ENCODE peak calls at places on chromosomes 2 and 18, in nine cellular contexts. One of them, this sample, is unnamed. For H3K4me1, the result is how much of the 10 kb centered on the place peaks cover.

GRCh38 chr2:231745303-231746038 is 35.6 kb downstream of the PDE6D start:
- DNase-seq in astrocyte: no peak
- DNase-seq in cardiac muscle cell: peak
- DNase-seq in lower lobe of right lung: no peak
- DNase-seq in endodermal cell: no peak
- DNase-seq in A549: no peak
- DNase-seq in SJSA1: no peak
- DNase-seq in heart left ventricle: no peak
- DNase-seq in transverse colon: no peak
- DNase-seq in this sample: no peak

GRCh38 chr2:39127973-39128372 is 7.1 kb upstream of the SOS1 start:
- DNase-seq in heart left ventricle: no peak
- DNase-seq in endodermal cell: no peak
- DNase-seq in astrocyte: no peak
- DNase-seq in transverse colon: peak
- DNase-seq in lower lobe of right lung: no peak
- DNase-seq in cardiac muscle cell: no peak
- DNase-seq in A549: no peak
- DNase-seq in SJSA1: no peak
- DNase-seq in this sample: peak

GRCh38 chr2:197078535-197078934 is 152.0 kb upstream of the PGAP1 start:
- DNase-seq in A549: no peak
- DNase-seq in endodermal cell: no peak
- DNase-seq in astrocyte: no peak
- DNase-seq in SJSA1: no peak
- DNase-seq in heart left ventricle: no peak
- DNase-seq in transverse colon: no peak
- DNase-seq in cardiac muscle cell: no peak
- DNase-seq in lower lobe of right lung: no peak
- DNase-seq in this sample: no peak

GRCh38 chr18:12838178-12838634 is 45.8 kb downstream of the PTPN2 start:
- DNase-seq in astrocyte: peak
- DNase-seq in endodermal cell: peak
- DNase-seq in A549: peak
- DNase-seq in heart left ventricle: no peak
- DNase-seq in SJSA1: peak
- DNase-seq in lower lobe of right lung: peak
- DNase-seq in transverse colon: peak
- DNase-seq in cardiac muscle cell: no peak
- DNase-seq in this sample: no peak

GRCh38 chr2:86274265-86274917 is 63.0 kb downstream of the REEP1 start:
- DNase-seq in endodermal cell: no peak
- DNase-seq in A549: peak
- DNase-seq in cardiac muscle cell: no peak
- DNase-seq in heart left ventricle: no peak
- DNase-seq in astrocyte: peak
- DNase-seq in SJSA1: peak
- DNase-seq in transverse colon: no peak
- DNase-seq in lower lobe of right lung: no peak
- DNase-seq in this sample: no peak

GRCh38 chr2:237563816-237564215 is 2.6 kb upstream of the PRLH start:
- DNase-seq in lower lobe of right lung: no peak
- DNase-seq in heart left ventricle: no peak
- DNase-seq in A549: no peak
- DNase-seq in astrocyte: peak
- DNase-seq in transverse colon: no peak
- DNase-seq in endodermal cell: peak
- DNase-seq in SJSA1: no peak
- DNase-seq in cardiac muscle cell: peak
- DNase-seq in this sample: no peak

GRCh38 chr2:113098061-113098460 is 29.3 kb upstream of the IL1RN start:
- DNase-seq in transverse colon: no peak
- DNase-seq in heart left ventricle: no peak
- DNase-seq in lower lobe of right lung: no peak
- DNase-seq in endodermal cell: no peak
- DNase-seq in SJSA1: no peak
- DNase-seq in cardiac muscle cell: no peak
- DNase-seq in A549: no peak
- DNase-seq in astrocyte: no peak
- DNase-seq in this sample: no peak

GRCh38 chr2:131673400-131674173 is 145.9 kb downstream of the CCDC74A start:
- DNase-seq in SJSA1: peak
- DNase-seq in transverse colon: peak
- DNase-seq in cardiac muscle cell: peak
- DNase-seq in lower lobe of right lung: peak
- DNase-seq in A549: peak
- DNase-seq in astrocyte: no peak
- DNase-seq in heart left ventricle: peak
- DNase-seq in endodermal cell: peak
- DNase-seq in this sample: peak

DNA sequence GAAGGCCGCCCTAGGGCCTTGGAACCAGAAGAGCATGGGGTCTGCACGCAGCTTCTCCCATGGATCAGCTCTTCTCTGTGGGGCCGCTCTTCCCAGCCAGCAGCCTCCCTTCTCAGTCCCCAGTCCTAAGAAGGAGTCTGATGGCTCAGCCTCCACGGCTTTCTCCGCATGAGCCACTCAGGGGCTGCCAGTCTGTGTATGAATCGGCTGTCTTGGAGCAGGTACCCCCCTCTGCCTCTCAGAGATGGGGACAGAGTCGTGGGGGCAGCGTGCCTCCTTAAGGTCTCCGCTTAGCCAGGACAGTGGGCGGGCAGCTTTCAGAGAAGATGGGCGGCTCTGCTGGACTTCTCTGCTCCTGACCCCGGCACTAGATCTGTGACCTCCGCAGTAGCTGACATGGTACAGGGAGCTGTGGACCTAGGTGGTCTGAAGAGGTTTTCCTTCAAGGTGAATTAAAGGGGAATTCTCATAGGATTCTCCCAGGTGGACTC is 21.6 kb downstream of the INPP5D start:
- DNase-seq in lower lobe of right lung: no peak
- DNase-seq in SJSA1: no peak
- DNase-seq in endodermal cell: no peak
- DNase-seq in astrocyte: no peak
- DNase-seq in cardiac muscle cell: no peak
- DNase-seq in transverse colon: no peak
- DNase-seq in heart left ventricle: no peak
- DNase-seq in A549: no peak
- DNase-seq in this sample: no peak
- H3K4me1 ChIP-seq in lower lobe of right lung: half or more
- H3K4me1 ChIP-seq in SJSA1: under half
- H3K4me1 ChIP-seq in endodermal cell: under half
- H3K4me1 ChIP-seq in astrocyte: under half
- H3K4me1 ChIP-seq in cardiac muscle cell: under half
- H3K4me1 ChIP-seq in transverse colon: under half
- H3K4me1 ChIP-seq in heart left ventricle: under half
- H3K4me1 ChIP-seq in A549: under half
- H3K4me1 ChIP-seq in this sample: under half

GRCh38 chr2:157835425-157835824 is 40.7 kb downstream of the ACVR1 start:
- DNase-seq in endodermal cell: no peak
- DNase-seq in A549: no peak
- DNase-seq in transverse colon: no peak
- DNase-seq in lower lobe of right lung: no peak
- DNase-seq in astrocyte: no peak
- DNase-seq in SJSA1: no peak
- DNase-seq in cardiac muscle cell: no peak
- DNase-seq in heart left ventricle: no peak
- DNase-seq in this sample: no peak

GRCh38 chr2:157827377-157827776 is 48.8 kb downstream of the ACVR1 start:
- DNase-seq in cardiac muscle cell: no peak
- DNase-seq in transverse colon: no peak
- DNase-seq in heart left ventricle: no peak
- DNase-seq in endodermal cell: no peak
- DNase-seq in lower lobe of right lung: no peak
- DNase-seq in A549: no peak
- DNase-seq in SJSA1: no peak
- DNase-seq in astrocyte: no peak
- DNase-seq in this sample: no peak

GRCh38 chr2:157833721-157834120 is 42.4 kb downstream of the ACVR1 start:
- DNase-seq in A549: no peak
- DNase-seq in lower lobe of right lung: no peak
- DNase-seq in astrocyte: no peak
- DNase-seq in cardiac muscle cell: no peak
- DNase-seq in endodermal cell: no peak
- DNase-seq in heart left ventricle: no peak
- DNase-seq in transverse colon: no peak
- DNase-seq in SJSA1: no peak
- DNase-seq in this sample: no peak

GRCh38 chr2:157831573-157832315 is 44.4 kb downstream of the ACVR1 start:
- DNase-seq in endodermal cell: no peak
- DNase-seq in heart left ventricle: no peak
- DNase-seq in A549: no peak
- DNase-seq in cardiac muscle cell: no peak
- DNase-seq in transverse colon: no peak
- DNase-seq in lower lobe of right lung: no peak
- DNase-seq in astrocyte: peak
- DNase-seq in SJSA1: no peak
- DNase-seq in this sample: no peak

DNA sequence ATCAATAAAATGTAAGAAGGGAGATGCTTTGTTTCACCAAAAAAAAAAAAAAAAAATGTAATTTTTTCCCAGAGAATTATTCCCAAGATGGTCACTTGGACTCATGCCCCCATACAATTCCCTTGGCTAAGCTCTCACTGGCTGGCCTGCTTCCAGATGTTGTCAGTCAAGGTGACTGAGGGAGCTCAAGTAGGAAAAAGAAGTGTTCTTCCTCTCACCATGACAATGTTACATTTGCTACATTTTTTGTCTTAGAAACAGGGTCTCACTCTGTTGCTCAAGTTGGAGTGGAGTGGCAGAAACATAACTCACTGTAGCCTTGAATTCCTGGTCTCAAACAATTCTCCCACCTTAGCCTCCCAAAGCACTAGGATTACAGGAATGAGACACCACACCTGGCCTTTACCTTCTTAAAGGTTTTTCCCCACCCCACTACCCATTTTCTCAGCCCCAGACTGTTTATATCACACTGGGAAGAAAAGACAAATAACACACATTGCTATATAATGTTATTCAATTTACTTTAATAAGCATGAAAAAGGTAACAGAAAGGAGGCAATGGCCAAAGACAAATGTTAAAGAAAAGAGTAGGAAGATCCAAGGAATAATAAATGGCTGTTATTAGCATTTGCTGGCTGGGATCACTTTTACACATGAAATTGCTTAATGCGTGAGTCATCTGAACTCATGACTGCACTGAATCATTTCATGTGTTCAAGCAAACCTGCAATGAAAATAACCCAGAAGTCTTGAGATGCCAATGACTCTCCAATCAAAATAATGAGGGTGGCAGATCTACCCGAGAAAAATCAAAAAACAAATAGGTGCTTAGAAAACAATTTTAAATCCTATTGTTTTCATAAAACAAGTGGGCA is 45.2 kb downstream of the ACVR1 start:
- DNase-seq in SJSA1: peak
- DNase-seq in lower lobe of right lung: no peak
- DNase-seq in heart left ventricle: no peak
- DNase-seq in A549: peak
- DNase-seq in endodermal cell: no peak
- DNase-seq in transverse colon: no peak
- DNase-seq in cardiac muscle cell: no peak
- DNase-seq in astrocyte: peak
- DNase-seq in this sample: no peak
- H3K4me3 ChIP-seq in SJSA1: no peak
- H3K4me3 ChIP-seq in lower lobe of right lung: no peak
- H3K4me3 ChIP-seq in heart left ventricle: no peak
- H3K4me3 ChIP-seq in A549: peak
- H3K4me3 ChIP-seq in endodermal cell: no peak
- H3K4me3 ChIP-seq in transverse colon: no peak
- H3K4me3 ChIP-seq in cardiac muscle cell: no peak
- H3K4me3 ChIP-seq in astrocyte: peak
- H3K4me3 ChIP-seq in this sample: no peak

GRCh38 chr2:212911011-212911410 is 240.4 kb downstream of the IKZF2 start:
- DNase-seq in cardiac muscle cell: no peak
- DNase-seq in transverse colon: no peak
- DNase-seq in heart left ventricle: no peak
- DNase-seq in endodermal cell: no peak
- DNase-seq in astrocyte: no peak
- DNase-seq in lower lobe of right lung: no peak
- DNase-seq in SJSA1: no peak
- DNase-seq in A549: no peak
- DNase-seq in this sample: no peak

GRCh38 chr2:212913902-212914301 is 237.5 kb downstream of the IKZF2 start:
- DNase-seq in cardiac muscle cell: no peak
- DNase-seq in A549: no peak
- DNase-seq in endodermal cell: no peak
- DNase-seq in transverse colon: no peak
- DNase-seq in heart left ventricle: no peak
- DNase-seq in lower lobe of right lung: no peak
- DNase-seq in SJSA1: no peak
- DNase-seq in astrocyte: no peak
- DNase-seq in this sample: no peak

GRCh38 chr2:212915121-212915782 is 236.2 kb downstream of the IKZF2 start:
- DNase-seq in cardiac muscle cell: no peak
- DNase-seq in heart left ventricle: no peak
- DNase-seq in SJSA1: no peak
- DNase-seq in endodermal cell: no peak
- DNase-seq in lower lobe of right lung: no peak
- DNase-seq in transverse colon: no peak
- DNase-seq in astrocyte: peak
- DNase-seq in A549: no peak
- DNase-seq in this sample: no peak

GRCh38 chr2:212914392-212914791 is 237.0 kb downstream of the IKZF2 start:
- DNase-seq in endodermal cell: no peak
- DNase-seq in heart left ventricle: no peak
- DNase-seq in astrocyte: no peak
- DNase-seq in A549: no peak
- DNase-seq in lower lobe of right lung: no peak
- DNase-seq in SJSA1: no peak
- DNase-seq in transverse colon: no peak
- DNase-seq in cardiac muscle cell: no peak
- DNase-seq in this sample: no peak

DNA sequence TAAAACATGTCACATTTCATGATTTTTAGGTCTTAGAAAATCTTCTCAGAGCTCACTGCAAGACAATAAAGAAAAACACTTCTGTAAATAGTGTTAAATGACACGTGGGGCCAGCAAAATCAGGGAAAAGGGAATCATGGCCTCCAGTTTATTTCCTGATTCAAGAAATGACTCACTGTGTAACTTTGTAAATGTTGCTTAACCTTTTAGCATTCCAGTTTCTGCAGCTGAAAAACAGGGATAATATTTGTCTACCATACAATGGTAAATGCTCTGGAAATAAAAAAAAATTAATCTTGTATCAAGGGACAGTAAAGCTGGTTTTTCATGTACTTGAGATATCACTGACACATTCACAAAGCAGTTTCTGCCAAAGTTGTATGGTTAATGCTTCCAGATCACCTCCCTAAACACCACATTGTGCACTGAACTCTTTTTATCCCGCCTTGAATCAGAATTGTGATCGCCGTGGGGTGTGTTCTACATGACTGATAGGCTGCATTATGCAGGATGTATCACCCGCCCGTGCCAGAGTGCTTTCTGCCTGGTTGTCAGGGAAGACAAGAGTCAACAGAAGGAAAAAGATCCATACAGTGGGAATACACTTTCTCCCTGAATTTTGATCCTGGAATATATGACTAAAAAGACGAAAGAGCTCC is 238.8 kb downstream of the IKZF2 start:
- DNase-seq in heart left ventricle: no peak
- DNase-seq in A549: peak
- DNase-seq in lower lobe of right lung: no peak
- DNase-seq in astrocyte: peak
- DNase-seq in cardiac muscle cell: no peak
- DNase-seq in endodermal cell: no peak
- DNase-seq in transverse colon: peak
- DNase-seq in SJSA1: peak
- DNase-seq in this sample: peak
- H3K4me1 ChIP-seq in heart left ventricle: under half
- H3K4me1 ChIP-seq in A549: under half
- H3K4me1 ChIP-seq in lower lobe of right lung: under half
- H3K4me1 ChIP-seq in astrocyte: under half
- H3K4me1 ChIP-seq in cardiac muscle cell: under half
- H3K4me1 ChIP-seq in endodermal cell: under half
- H3K4me1 ChIP-seq in transverse colon: under half
- H3K4me1 ChIP-seq in SJSA1: under half
- H3K4me1 ChIP-seq in this sample: under half

DNA sequence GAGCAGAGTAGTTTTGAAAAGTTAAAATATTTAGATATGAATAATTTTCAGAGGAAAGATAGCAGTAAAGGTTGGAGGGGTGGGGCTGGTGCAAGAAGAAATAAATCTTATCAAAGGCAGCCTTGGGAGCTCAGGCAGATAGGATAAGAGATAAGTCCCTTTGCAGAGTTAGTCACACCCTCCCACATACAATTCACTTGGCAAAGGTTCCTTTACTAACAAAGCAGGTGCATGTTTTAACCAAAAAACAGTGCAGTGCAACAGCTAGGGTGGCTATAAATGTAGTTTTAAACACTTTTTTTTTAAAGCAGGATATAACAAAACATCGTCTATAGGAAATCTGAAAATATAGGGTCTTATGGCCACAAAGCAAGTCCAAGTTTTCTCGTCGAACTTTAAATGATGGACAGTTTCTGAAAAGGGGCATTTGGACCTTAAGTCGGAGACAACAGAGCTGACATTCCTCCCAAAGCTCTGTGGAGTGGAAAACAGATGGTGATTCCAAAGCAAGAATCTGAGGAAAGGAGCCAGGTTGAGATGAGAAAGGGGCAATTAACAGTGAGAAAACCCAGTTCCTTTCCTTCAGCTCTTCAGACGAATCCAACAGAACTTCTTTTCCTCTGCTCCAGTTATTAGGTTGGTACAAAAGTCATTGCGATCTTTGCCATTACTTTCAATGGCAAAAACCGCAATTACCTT is 53.0 kb downstream of the EPHA4 start:
- DNase-seq in cardiac muscle cell: no peak
- DNase-seq in A549: no peak
- DNase-seq in endodermal cell: no peak
- DNase-seq in heart left ventricle: no peak
- DNase-seq in transverse colon: peak
- DNase-seq in lower lobe of right lung: no peak
- DNase-seq in astrocyte: peak
- DNase-seq in SJSA1: no peak
- DNase-seq in this sample: no peak
- H3K4me3 ChIP-seq in cardiac muscle cell: no peak
- H3K4me3 ChIP-seq in A549: no peak
- H3K4me3 ChIP-seq in endodermal cell: peak
- H3K4me3 ChIP-seq in heart left ventricle: no peak
- H3K4me3 ChIP-seq in transverse colon: no peak
- H3K4me3 ChIP-seq in lower lobe of right lung: no peak
- H3K4me3 ChIP-seq in astrocyte: no peak
- H3K4me3 ChIP-seq in SJSA1: no peak
- H3K4me3 ChIP-seq in this sample: no peak

This sample was measured in BE2C.